ENCODE peak calls at places on chromosomes 12 and 14, in nine cellular contexts. P, G, Z, B, N, R, A, E and C are unnamed samples.
A peak's percentile ranks its signal among the peaks of the same experiment; 100 is the strongest.

GRCh38 chr12:3236345-3237153 is 159.4 kb downstream of the TSPAN9 start:
- DNase-seq in P (peak; percentile 53), E (no peak), R (peak; percentile 39), Z (no peak), G (peak; percentile 66), A (peak; percentile 49), B (no peak), N (no peak), C (no peak)

GRCh38 chr14:81169711-81170103 is 51.1 kb downstream of the GTF2A1 start:
- DNase-seq in G (peak; percentile 3), R (no peak), B (no peak), A (peak; percentile 61), N (peak; percentile 77), Z (peak; percentile 58), E (peak; percentile 87), P (peak; percentile 15), C (no peak)

GRCh38 chr12:123854918-123855317 is 92.8 kb downstream of the DNAH10 start:
- DNase-seq in G (no peak), N (no peak), B (no peak), Z (no peak), E (no peak), P (no peak), R (no peak), A (no peak), C (no peak)

GRCh38 chr12:113271853-113272561 is 50.7 kb downstream of the TPCN1 start:
- DNase-seq in R (no peak), N (peak; percentile 85), E (peak; percentile 94), P (no peak), A (peak; percentile 88), Z (peak; percentile 43), B (no peak), G (no peak), C (no peak)

GRCh38 chr12:92553389-92553788 is 149.4 kb upstream of the PLEKHG7 start:
- DNase-seq in E (peak; percentile 75), G (peak; percentile 70), P (no peak), A (no peak), N (peak; percentile 70), R (no peak), B (no peak), Z (peak; percentile 42), C (no peak)

GRCh38 chr14:90900712-90901111 is 84.5 kb upstream of the TTC7B start:
- DNase-seq in Z (no peak), N (no peak), E (no peak), R (no peak), G (no peak), B (no peak), A (no peak), P (peak; percentile 7), C (no peak)

GRCh38 chr12:3046441-3047200 is 30.6 kb upstream of the TSPAN9 start:
- DNase-seq in R (no peak), A (peak; percentile 72), Z (no peak), G (peak; percentile 8), B (no peak), N (peak; percentile 78), E (no peak), P (peak; percentile 38), C (no peak)

GRCh38 chr12:75571651-75572050 is 60.2 kb upstream of the KRR1 start:
- DNase-seq in Z (no peak), P (no peak), B (no peak), E (no peak), G (no peak), R (no peak), N (no peak), A (no peak), C (no peak)

DNA sequence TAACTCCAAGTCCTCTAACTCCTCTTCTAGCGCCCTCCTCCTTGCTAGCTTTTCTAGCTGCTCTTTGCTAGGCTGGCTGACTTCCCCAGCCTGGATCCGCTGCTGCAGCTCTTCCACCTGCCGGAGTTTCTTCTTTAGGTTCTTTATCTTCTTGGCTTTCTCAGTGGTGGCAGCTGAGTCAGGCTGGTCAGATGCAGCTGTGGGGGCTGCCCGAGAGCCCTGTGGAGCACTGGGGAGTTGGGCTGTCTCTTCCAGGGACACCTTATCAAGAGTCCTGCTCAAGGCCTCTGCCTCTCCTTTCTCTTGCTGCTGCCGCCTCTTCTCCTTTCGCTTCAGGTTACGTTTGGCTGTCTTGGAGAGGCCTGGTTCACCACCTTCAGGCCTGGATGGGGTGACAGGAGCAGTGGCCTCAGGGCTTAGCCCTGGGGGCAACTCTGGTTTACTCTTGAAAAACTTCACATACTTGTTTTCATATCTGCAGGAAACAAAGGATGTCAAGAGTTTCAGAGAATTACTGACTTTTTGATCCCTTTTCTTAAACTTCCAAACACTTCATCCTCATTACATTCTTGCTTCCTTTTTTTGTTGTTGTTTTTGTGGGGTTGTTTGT is 25.7 kb downstream of the PYM1 start:
- DNase-seq in Z (no peak), A (no peak), P (no peak), R (no peak), B (no peak), G (no peak), E (no peak), N (no peak), C (no peak)
- H3K4me3 ChIP-seq in Z (no peak overlapping the region), A (no peak overlapping the region), P (no peak overlapping the region), R (no peak overlapping the region), B (no peak overlapping the region), G (no peak overlapping the region), E (no peak overlapping the region), N (no peak overlapping the region), C (no peak overlapping the region)

DNA sequence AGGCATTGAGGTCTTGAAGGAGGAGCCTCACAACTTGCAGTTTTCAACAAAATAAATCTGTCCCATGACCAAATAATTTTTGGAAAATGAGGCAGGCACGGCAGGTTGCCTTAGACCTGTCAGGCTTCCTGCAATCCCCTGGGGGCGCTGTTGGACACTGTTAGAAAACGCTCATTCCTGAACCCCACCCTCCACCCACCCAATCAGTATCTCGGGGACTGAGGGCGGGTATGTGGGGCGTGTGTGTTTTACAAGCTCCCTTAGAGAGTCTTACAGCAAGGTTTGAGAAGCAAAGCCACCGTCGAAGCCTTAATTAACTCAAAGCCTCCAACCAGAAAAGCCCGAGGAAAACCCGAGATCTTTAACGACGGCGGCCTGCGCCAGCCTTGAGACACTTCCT is 122.8 kb downstream of the GLT1D1 start:
- DNase-seq in Z (no peak), N (no peak), P (peak; percentile 13), G (peak; percentile 59), B (no peak), E (peak; percentile 55), A (no peak), R (peak; percentile 55), C (no peak)
- H3K27ac ChIP-seq in Z (no peak overlapping the region), N (no peak overlapping the region), P (no peak overlapping the region), G (no peak overlapping the region), B (no peak overlapping the region), E (no peak overlapping the region), A (no peak overlapping the region), R (no peak overlapping the region), C (no peak overlapping the region)

GRCh38 chr12:1064317-1064716 is 73.3 kb downstream of the ERC1 start:
- DNase-seq in R (no peak), P (no peak), Z (no peak), G (no peak), B (no peak), A (no peak), E (no peak), N (no peak), C (no peak)
- H3K9me3 ChIP-seq in R (peaks cover 19% of the 10 kb centered on the region), P (peaks cover 5% of the 10 kb centered on the region), Z (peaks cover 31% of the 10 kb centered on the region), G (peaks cover 2% of the 10 kb centered on the region), B (peaks cover 14% of the 10 kb centered on the region), A (peaks cover 31% of the 10 kb centered on the region), E (no peaks in the 10 kb centered on the region), N (peaks cover 41% of the 10 kb centered on the region), C (no peaks in the 10 kb centered on the region)

GRCh38 chr12:47715393-47715876 is 9.6 kb upstream of the RPAP3 start:
- DNase-seq in G (peak; percentile 92), E (peak; percentile 85), N (peak; percentile 74), A (peak; percentile 76), B (peak; percentile 74), Z (peak; percentile 82), R (peak; percentile 79), P (peak; percentile 91), C (peak; percentile 51)

GRCh38 chr12:47714823-47715386 is 9.1 kb upstream of the RPAP3 start:
- DNase-seq in Z (no peak), A (no peak), B (no peak), G (no peak), P (no peak), N (no peak), E (no peak), R (no peak), C (no peak)

GRCh38 chr12:47717443-47718193 is 7.7 kb downstream of the ENDOU start:
- DNase-seq in E (peak; percentile 89), R (peak; percentile 38), P (peak; percentile 67), B (peak; percentile 64), Z (peak; percentile 82), A (peak; percentile 83), N (peak; percentile 90), G (peak; percentile 91), C (peak; percentile 21)

GRCh38 chr12:47717046-47717442 is 8.2 kb downstream of the ENDOU start:
- DNase-seq in B (no peak), Z (no peak), R (peak; percentile 2), E (no peak), N (no peak), G (no peak), P (no peak), A (no peak), C (no peak)

GRCh38 chr12:47715877-47716548 is 9.3 kb downstream of the ENDOU start:
- DNase-seq in P (no peak), Z (no peak), R (no peak), A (peak; percentile 32), G (no peak), B (no peak), E (no peak), N (no peak), C (no peak)
- H3K4me3 ChIP-seq in P (peak overlapping the region; percentile 50), Z (no peak overlapping the region), R (no peak overlapping the region), A (no peak overlapping the region), G (no peak overlapping the region), B (no peak overlapping the region), E (no peak overlapping the region), N (no peak overlapping the region), C (no peak overlapping the region)

GRCh38 chr12:104478396-104479140 is 21.8 kb downstream of the CHST11 start:
- DNase-seq in E (no peak), R (peak; percentile 77), B (no peak), P (no peak), N (no peak), G (no peak), A (no peak), Z (no peak), C (no peak)
- H3K27ac ChIP-seq in E (no peak overlapping the region), R (peak overlapping the region; percentile 96), B (peak overlapping the region; percentile 43), P (no peak overlapping the region), N (peak overlapping the region; percentile 50), G (peak overlapping the region; percentile 6), A (no peak overlapping the region), Z (no peak overlapping the region), C (peak overlapping the region; percentile 61)